ENCODE peak calls at places on chromosomes 16 and 17, in six cellular contexts. Z is effector CD4-positive, alpha-beta T cell; V is HEK293T; X is LoVo; S is tibial artery; K is activated T-cell treated with anti-CD3 and anti-CD28 coated beads, Interleukin-2, amount 50 U/mL, for 72 hours. A is an unnamed sample.

GRCh38 chr16:29791845-29792797 is 1.6 kb downstream of the KIF22 start:
- DNase-seq in Z (no peak), V (no peak), K (no peak), X (no peak), S (no peak), A (no peak)

GRCh38 chr17:17151055-17151454 is 55.1 kb downstream of the PLD6 start:
- DNase-seq in S (no peak), X (no peak), V (no peak), K (peak), Z (no peak), A (peak)

GRCh38 chr17:77409282-77410161 is 268.8 kb downstream of the SEC14L1 start:
- DNase-seq in X (no peak), V (no peak), S (peak), K (no peak), Z (no peak), A (peak)

GRCh38 chr17:45006927-45007461 is 38.9 kb upstream of the C1QL1 start:
- DNase-seq in X (no peak), K (no peak), V (no peak), S (no peak), Z (no peak), A (no peak)

GRCh38 chr17:5468075-5468473 is 708 bp downstream of the DHX33 start:
- DNase-seq in K (no peak), V (peak), Z (no peak), X (no peak), S (no peak), A (peak)

GRCh38 chr17:41510251-41511065 is 5.0 kb upstream of the KRT13 start:
- DNase-seq in K (no peak), V (no peak), X (no peak), S (no peak), Z (no peak), A (no peak)

GRCh38 chr17:81572499-81573030 is 20.4 kb upstream of the FAAP100 start:
- DNase-seq in K (no peak), S (no peak), V (no peak), X (no peak), Z (no peak), A (no peak)

GRCh38 chr17:29458066-29458465 is 67.9 kb downstream of the TAOK1 start:
- DNase-seq in X (no peak), V (no peak), K (no peak), Z (no peak), S (no peak), A (no peak)

GRCh38 chr16:50201784-50202183 is 48.7 kb downstream of the TENT4B start:
- DNase-seq in Z (no peak), S (no peak), V (no peak), X (no peak), K (no peak), A (no peak)

GRCh38 chr16:58644765-58645487 is 15.3 kb upstream of the CNOT1 start:
- DNase-seq in V (no peak), S (no peak), Z (no peak), K (no peak), X (no peak), A (no peak)

GRCh38 chr16:22291860-22292692 is 5.1 kb upstream of the POLR3E start:
- DNase-seq in V (no peak), Z (no peak), K (no peak), X (no peak), S (no peak), A (no peak)

GRCh38 chr17:80274871-80275449 is 14.3 kb downstream of the RNF213 start:
- DNase-seq in K (no peak), V (no peak), X (no peak), Z (no peak), S (no peak), A (no peak)

GRCh38 chr17:70713694-70714093 is 544.4 kb downstream of the KCNJ2 start:
- DNase-seq in V (no peak), S (no peak), K (no peak), Z (no peak), X (no peak), A (no peak)

GRCh38 chr16:57374067-57374534 is 1.8 kb downstream of the CX3CL1 start:
- DNase-seq in V (no peak), S (peak), K (peak), Z (no peak), X (no peak), A (peak)